ENCODE peak calls at places on chromosomes 3 and 15, in five cellular contexts. T is B cell, L is brain microvascular endothelial cell, B is lung, I is lower leg skin. V is an unnamed sample.
A peak's percentile ranks its signal among the peaks of the same experiment; 100 is the strongest.

GRCh38 chr3:40009991-40010390 is 200.6 kb downstream of the MYRIP start:
- DNase-seq in B (no peak), T (no peak), I (no peak), L (no peak), V (no peak)

GRCh38 chr15:28017423-28017924 is 81.6 kb downstream of the OCA2 start:
- DNase-seq in I (no peak), T (no peak), B (no peak), L (no peak), V (no peak)

GRCh38 chr3:52128118-52128683 is 26.0 kb downstream of the POC1A start:
- DNase-seq in T (no peak), I (no peak), B (no peak), L (peak; percentile 58), V (no peak)

GRCh38 chr15:74430510-74430951 is 3.2 kb downstream of the SEMA7A start:
- DNase-seq in L (no peak), T (peak; percentile 70), B (no peak), I (no peak), V (no peak)

GRCh38 chr3:187186801-187187421 is 10.4 kb upstream of the RTP1 start:
- DNase-seq in B (peak; percentile 56), T (no peak), I (no peak), L (peak; percentile 89), V (no peak)

GRCh38 chr3:48034000-48034516 is 17.8 kb upstream of the MAP4 start:
- DNase-seq in I (no peak), T (no peak), L (peak; percentile 69), B (no peak), V (no peak)

GRCh38 chr15:78979456-78980320 is 34.8 kb upstream of the CTSH start:
- DNase-seq in T (peak; percentile 42), L (peak; percentile 70), I (no peak), B (peak; percentile 69), V (no peak)

GRCh38 chr3:146814601-146815315 is 209.6 kb upstream of the PLSCR5 start:
- DNase-seq in L (peak; percentile 62), I (no peak), B (no peak), T (no peak), V (no peak)

GRCh38 chr3:93906245-93906644 is 67.5 kb downstream of the PROS1 start:
- DNase-seq in L (no peak), T (no peak), B (no peak), I (no peak), V (no peak)

GRCh38 chr15:85689729-85690128 is 105.0 kb downstream of the KLHL25 start:
- DNase-seq in T (peak; percentile 72), I (no peak), B (peak; percentile 45), L (peak; percentile 49), V (no peak)

GRCh38 chr3:126126292-126126691 is 42.4 kb upstream of the SLC41A3 start:
- DNase-seq in T (no peak), L (no peak), B (no peak), I (no peak), V (no peak)

GRCh38 chr3:123076496-123077418 is 9.9 kb downstream of the PDIA5 start:
- DNase-seq in T (no peak), B (peak; percentile 67), I (no peak), L (no peak), V (no peak)

GRCh38 chr3:138465451-138465850 is 31.0 kb downstream of the ESYT3 start:
- DNase-seq in B (no peak), I (no peak), T (no peak), L (no peak), V (no peak)

GRCh38 chr3:32249184-32249782 is 10.8 kb downstream of the CMTM8 start:
- DNase-seq in T (no peak), L (peak; percentile 76), I (no peak), B (no peak), V (no peak)

GRCh38 chr3:162586591-162586990 is 1090.0 kb downstream of the OTOL1 start:
- DNase-seq in T (no peak), B (no peak), L (peak; percentile 16), I (no peak), V (no peak)

GRCh38 chr3:139329364-139329850 is 14.4 kb upstream of the MRPS22 start:
- DNase-seq in I (peak; percentile 77), B (peak; percentile 90), T (peak; percentile 75), L (peak; percentile 71), V (no peak)

GRCh38 chr3:195160257-195160898 is 110.6 kb downstream of the XXYLT1 start:
- DNase-seq in T (no peak), I (no peak), B (no peak), L (no peak), V (no peak)

GRCh38 chr3:128335621-128336296 is 130.9 kb downstream of the DNAJB8 start:
- DNase-seq in I (no peak), B (no peak), T (no peak), L (no peak), V (no peak)

GRCh38 chr15:34987182-34987488 is 952 bp downstream of the ZNF770 start:
- DNase-seq in I (no peak), B (no peak), L (no peak), T (no peak), V (no peak)

GRCh38 chr15:82040862-82041261 is 5.0 kb downstream of the MEX3B start:
- DNase-seq in T (no peak), B (peak; percentile 41), L (no peak), I (no peak), V (no peak)

GRCh38 chr15:101170568-101171350 is 81.1 kb downstream of the CHSY1 start:
- DNase-seq in T (no peak), I (no peak), L (peak; percentile 75), B (no peak), V (no peak)

GRCh38 chr3:194125474-194125873 is 10.5 kb upstream of the HES1 start:
- DNase-seq in L (no peak), T (no peak), B (no peak), I (no peak), V (no peak)

GRCh38 chr3:98817546-98817945 is 54.4 kb downstream of the ST3GAL6 start:
- DNase-seq in B (no peak), L (no peak), I (no peak), T (no peak), V (no peak)

GRCh38 chr15:31275331-31276262 is 51.0 kb upstream of the KLF13 start:
- DNase-seq in L (no peak), T (peak; percentile 32), B (no peak), I (peak; percentile 11), V (no peak)

GRCh38 chr3:179037361-179037760 is 34.2 kb downstream of the ZMAT3 start:
- DNase-seq in I (peak; percentile 49), L (peak; percentile 92), B (no peak), T (no peak), V (no peak)

GRCh38 chr3:122795674-122795969 is 753 bp downstream of the SLC49A4 start:
- DNase-seq in I (no peak), L (no peak), B (no peak), T (no peak), V (no peak)

GRCh38 chr3:12313519-12313918 is 24.6 kb downstream of the PPARG start:
- DNase-seq in L (no peak), B (no peak), I (no peak), T (no peak), V (no peak)
- TF ChIP-seq CTCF in L (peak; percentile 40), B (no peak), I (no peak), T (no peak), V (no peak)

DNA sequence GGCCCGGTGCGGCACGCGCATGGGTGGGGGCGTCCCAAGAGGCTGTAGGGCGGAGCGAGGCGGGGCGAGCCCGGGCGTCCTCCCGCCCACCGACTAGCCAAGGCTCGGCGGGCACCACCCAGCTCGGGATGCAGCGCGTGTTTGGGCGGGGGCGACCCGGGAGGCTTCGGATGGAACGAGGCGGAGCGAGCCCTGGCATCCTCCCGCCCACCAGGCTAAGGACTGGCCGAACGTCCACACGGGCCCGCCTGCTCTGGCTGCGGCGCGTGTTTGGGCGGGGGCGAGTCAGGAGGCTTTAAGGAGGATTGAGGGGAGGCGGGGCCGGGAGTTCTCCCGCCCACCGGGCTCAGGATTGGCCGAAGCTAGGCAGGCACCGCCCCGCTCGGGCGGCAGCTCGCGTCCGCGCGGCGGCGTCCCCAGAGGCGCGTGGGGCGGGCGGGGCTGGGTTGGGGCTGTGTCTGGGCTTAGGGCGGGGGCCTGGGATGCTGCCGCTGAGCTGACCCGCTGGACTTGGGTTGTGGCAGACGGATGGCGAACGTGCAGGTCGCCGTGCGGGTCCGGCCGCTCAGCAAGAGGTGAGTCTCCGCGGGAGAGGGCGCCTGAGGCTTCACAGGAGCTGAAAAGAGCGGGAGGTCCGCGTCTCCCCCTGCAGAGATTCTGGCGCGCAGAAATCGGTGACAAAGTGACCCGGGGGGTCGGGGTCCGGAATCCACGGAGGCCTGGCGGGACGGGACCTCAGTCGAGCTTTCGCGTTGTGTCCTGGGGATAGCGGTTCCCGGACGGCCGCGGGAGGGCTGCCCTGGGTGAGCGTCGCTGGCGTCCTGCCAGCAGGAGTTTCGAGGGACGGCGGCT is at the start of gene STARD9:
- DNase-seq in B (peak; percentile 97), I (peak; percentile 97), T (peak; percentile 95), L (peak; percentile 97), V (peak; percentile 83)
- TF ChIP-seq CTCF in B (no peak), I (no peak), T (no peak), L (no peak), V (no peak)

GRCh38 chr15:68829068-68829467 is 8.4 kb upstream of the ANP32A start:
- DNase-seq in L (peak; percentile 13), I (no peak), T (no peak), B (no peak), V (no peak)
- TF ChIP-seq CTCF in L (peak; percentile 66), I (no peak), T (peak; percentile 75), B (peak; percentile 48), V (no peak)

GRCh38 chr15:90214553-90215205 is 13.5 kb downstream of the SEMA4B start:
- DNase-seq in L (no peak), I (no peak), T (peak; percentile 82), B (no peak), V (no peak)
- TF ChIP-seq CTCF in L (peak; percentile 62), I (no peak), T (peak; percentile 28), B (no peak), V (no peak)

V was measured in esophagus squamous epithelium.